ENCODE peak calls at places on chromosome 2, in four cellular contexts. J, Y, L and S are unnamed samples.

GRCh38 chr2:197846789-197847188 is 42.4 kb downstream of the PLCL1 start:
- DNase-seq in J (no peak), Y (no peak), L (no peak), S (no peak)

GRCh38 chr2:136582631-136583205 is 182.6 kb upstream of the THSD7B start:
- DNase-seq in Y (no peak), L (no peak), J (no peak), S (peak)

GRCh38 chr2:131039908-131040660 is 53.2 kb downstream of the FAM168B start:
- DNase-seq in L (no peak), J (no peak), Y (no peak), S (no peak)

GRCh38 chr2:98757904-98758421 is 27.0 kb upstream of the MGAT4A start:
- DNase-seq in L (peak), Y (peak), J (peak), S (peak)

GRCh38 chr2:40341198-40341597 is 110.7 kb downstream of the SLC8A1 start:
- DNase-seq in Y (no peak), L (no peak), J (no peak), S (no peak)

GRCh38 chr2:233081232-233081730 is 21.1 kb downstream of the INPP5D start:
- DNase-seq in L (no peak), J (no peak), Y (no peak), S (peak)

GRCh38 chr2:112661656-112662305 is 16.0 kb downstream of the SLC20A1 start:
- DNase-seq in Y (no peak), L (no peak), J (no peak), S (no peak)

GRCh38 chr2:198950813-198951212 is 506.9 kb downstream of the SATB2 start:
- DNase-seq in Y (no peak), J (no peak), L (no peak), S (no peak)

GRCh38 chr2:35365859-35366258 is 989.7 kb upstream of the CRIM1 start:
- DNase-seq in J (no peak), Y (no peak), L (no peak), S (no peak)

GRCh38 chr2:924701-925100 is 25.9 kb upstream of the SNTG2 start:
- DNase-seq in Y (no peak), L (no peak), J (no peak), S (no peak)

GRCh38 chr2:106959975-106960632 is 74.1 kb upstream of the ST6GAL2 start:
- DNase-seq in Y (no peak), L (no peak), J (no peak), S (no peak)